ENCODE peak calls at places on chromosomes 2 and 18, in four cellular contexts. One of them, this sample, is unnamed.

GRCh38 chr2:138373993-138374408 is 127.6 kb upstream of the SPOPL start:
- DNase-seq in CD8-positive, alpha-beta T cell: no peak
- DNase-seq in left lung: no peak
- DNase-seq in heart left ventricle: no peak
- DNase-seq in this sample: no peak

GRCh38 chr2:218924757-218925156 is 34.7 kb upstream of the CDK5R2 start:
- DNase-seq in CD8-positive, alpha-beta T cell: no peak
- DNase-seq in left lung: no peak
- DNase-seq in heart left ventricle: no peak
- DNase-seq in this sample: no peak

GRCh38 chr2:130288467-130289403 is 54.0 kb upstream of the IMP4 start:
- DNase-seq in CD8-positive, alpha-beta T cell: no peak
- DNase-seq in left lung: no peak
- DNase-seq in heart left ventricle: no peak
- DNase-seq in this sample: no peak

GRCh38 chr2:236618370-236618769 is 48.7 kb downstream of the ACKR3 start:
- DNase-seq in CD8-positive, alpha-beta T cell: no peak
- DNase-seq in left lung: no peak
- DNase-seq in heart left ventricle: no peak
- DNase-seq in this sample: no peak

GRCh38 chr2:129642526-129643043 is 336.9 kb upstream of the RAB6C start:
- DNase-seq in CD8-positive, alpha-beta T cell: no peak
- DNase-seq in left lung: no peak
- DNase-seq in heart left ventricle: no peak
- DNase-seq in this sample: no peak

GRCh38 chr18:74290831-74291770 is 662 bp downstream of the CYB5A start:
- DNase-seq in CD8-positive, alpha-beta T cell: peak; percentile 34
- DNase-seq in left lung: no peak
- DNase-seq in heart left ventricle: peak; percentile 40
- DNase-seq in this sample: no peak

GRCh38 chr18:43322133-43322532 is 44.8 kb upstream of the SYT4 start:
- DNase-seq in CD8-positive, alpha-beta T cell: no peak
- DNase-seq in left lung: no peak
- DNase-seq in heart left ventricle: no peak
- DNase-seq in this sample: no peak

GRCh38 chr2:50746526-50746925 is 285.4 kb downstream of the NRXN1 start:
- DNase-seq in CD8-positive, alpha-beta T cell: no peak
- DNase-seq in left lung: no peak
- DNase-seq in heart left ventricle: no peak
- DNase-seq in this sample: no peak

GRCh38 chr2:174797792-174798276 is 33.6 kb upstream of the CHRNA1 start:
- DNase-seq in CD8-positive, alpha-beta T cell: no peak
- DNase-seq in left lung: no peak
- DNase-seq in heart left ventricle: no peak
- DNase-seq in this sample: no peak

GRCh38 chr2:221097568-221097915 is 474.6 kb downstream of the EPHA4 start:
- DNase-seq in CD8-positive, alpha-beta T cell: no peak
- DNase-seq in left lung: no peak
- DNase-seq in heart left ventricle: no peak
- DNase-seq in this sample: no peak

GRCh38 chr2:38174646-38175096 is 98.7 kb upstream of the CYP1B1 start:
- DNase-seq in CD8-positive, alpha-beta T cell: no peak
- DNase-seq in left lung: no peak
- DNase-seq in heart left ventricle: no peak
- DNase-seq in this sample: no peak

GRCh38 chr2:109256921-109257320 is 127.9 kb downstream of the SH3RF3 start:
- DNase-seq in CD8-positive, alpha-beta T cell: no peak
- DNase-seq in left lung: no peak
- DNase-seq in heart left ventricle: no peak
- DNase-seq in this sample: no peak

GRCh38 chr2:74011246-74011645 is 26.5 kb downstream of the TET3 start:
- DNase-seq in CD8-positive, alpha-beta T cell: no peak
- DNase-seq in left lung: no peak
- DNase-seq in heart left ventricle: no peak
- DNase-seq in this sample: no peak

GRCh38 chr2:212330263-212330662 is 208.3 kb downstream of the ERBB4 start:
- DNase-seq in CD8-positive, alpha-beta T cell: no peak
- DNase-seq in left lung: peak; percentile 32
- DNase-seq in heart left ventricle: peak; percentile 25
- DNase-seq in this sample: no peak

GRCh38 chr18:76453057-76453561 is 41.9 kb downstream of the ZNF516 start:
- DNase-seq in CD8-positive, alpha-beta T cell: no peak
- DNase-seq in left lung: no peak
- DNase-seq in heart left ventricle: peak; percentile 1
- DNase-seq in this sample: no peak

GRCh38 chr18:5159080-5159479 is 38.0 kb downstream of the AKAIN1 start:
- DNase-seq in CD8-positive, alpha-beta T cell: peak; percentile 39
- DNase-seq in left lung: no peak
- DNase-seq in heart left ventricle: no peak
- DNase-seq in this sample: no peak

GRCh38 chr2:161913865-161914264 is 160.2 kb downstream of the DPP4 start:
- DNase-seq in CD8-positive, alpha-beta T cell: no peak
- DNase-seq in left lung: no peak
- DNase-seq in heart left ventricle: no peak
- DNase-seq in this sample: no peak

GRCh38 chr2:130836501-130837174 is at the start of gene ARHGEF4:
- DNase-seq in CD8-positive, alpha-beta T cell: no peak
- DNase-seq in left lung: peak; percentile 47
- DNase-seq in heart left ventricle: no peak
- DNase-seq in this sample: no peak

GRCh38 chr2:8538531-8538930 is 143.3 kb upstream of the ID2 start:
- DNase-seq in CD8-positive, alpha-beta T cell: no peak
- DNase-seq in left lung: no peak
- DNase-seq in heart left ventricle: no peak
- DNase-seq in this sample: no peak

GRCh38 chr18:12391487-12392136 is 14.6 kb upstream of the AFG3L2 start:
- DNase-seq in CD8-positive, alpha-beta T cell: peak; percentile 58
- DNase-seq in left lung: no peak
- DNase-seq in heart left ventricle: peak; percentile 54
- DNase-seq in this sample: no peak

GRCh38 chr18:49041677-49042570 is 91.2 kb upstream of the SMAD7 start:
- DNase-seq in CD8-positive, alpha-beta T cell: peak; percentile 49
- DNase-seq in left lung: no peak
- DNase-seq in heart left ventricle: peak; percentile 50
- DNase-seq in this sample: no peak

GRCh38 chr2:4533806-4534205 is 830.4 kb downstream of the DCDC2C start:
- DNase-seq in CD8-positive, alpha-beta T cell: no peak
- DNase-seq in left lung: no peak
- DNase-seq in heart left ventricle: no peak
- DNase-seq in this sample: no peak

GRCh38 chr2:238974510-238975166 is 126.8 kb downstream of the TWIST2 start:
- DNase-seq in CD8-positive, alpha-beta T cell: no peak
- DNase-seq in left lung: no peak
- DNase-seq in heart left ventricle: no peak
- DNase-seq in this sample: no peak

GRCh38 chr2:129712586-129712985 is 266.9 kb upstream of the RAB6C start:
- DNase-seq in CD8-positive, alpha-beta T cell: no peak
- DNase-seq in left lung: no peak
- DNase-seq in heart left ventricle: no peak
- DNase-seq in this sample: no peak

GRCh38 chr2:228735697-228736096 is 535.4 kb downstream of the PID1 start:
- DNase-seq in CD8-positive, alpha-beta T cell: no peak
- DNase-seq in left lung: no peak
- DNase-seq in heart left ventricle: no peak
- DNase-seq in this sample: no peak

DNA sequence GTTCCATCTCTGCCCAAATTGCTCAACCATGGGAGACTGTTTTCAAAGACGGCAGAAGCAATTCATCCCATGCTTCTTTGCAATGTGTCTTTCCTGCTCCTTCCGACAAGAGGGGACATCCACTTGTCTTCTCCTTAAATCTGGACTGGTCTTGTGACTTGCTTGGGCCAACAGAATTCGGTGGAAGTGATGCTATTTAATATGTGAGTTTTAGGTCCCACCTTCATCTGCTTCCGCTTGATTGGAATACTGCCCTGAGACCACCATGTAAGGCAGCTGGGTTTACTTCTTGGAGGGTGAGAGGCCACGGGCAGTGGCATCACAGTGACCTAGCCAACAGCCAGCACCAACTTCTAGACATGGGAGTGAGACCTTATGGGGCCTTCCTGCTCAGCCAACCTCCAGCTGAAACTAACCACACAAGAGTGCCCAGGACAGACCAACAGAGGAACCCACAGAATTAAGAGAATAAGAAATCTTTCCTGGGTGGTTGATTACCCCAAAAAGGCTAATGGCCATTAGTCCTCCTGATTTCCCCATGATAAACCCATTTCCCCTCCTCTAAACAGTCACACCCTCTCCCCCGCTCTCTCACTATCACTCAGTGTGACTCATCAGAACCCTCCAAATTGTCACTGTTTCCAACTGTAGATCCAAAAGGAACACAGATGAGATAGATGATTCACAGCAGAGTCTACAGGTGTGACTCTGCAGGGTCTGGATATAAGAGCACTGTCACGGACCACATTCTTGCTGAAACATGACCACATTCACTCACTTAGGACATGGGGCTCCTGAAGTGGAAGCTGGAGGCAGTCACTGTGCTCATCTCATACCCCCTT is 16.2 kb upstream of the RHOB start:
- DNase-seq in CD8-positive, alpha-beta T cell: no peak
- DNase-seq in left lung: no peak
- DNase-seq in heart left ventricle: no peak
- DNase-seq in this sample: no peak
- H3K4me1 ChIP-seq in CD8-positive, alpha-beta T cell: no peaks in the 10 kb centered on the region
- H3K4me1 ChIP-seq in left lung: peaks cover 25% of the 10 kb centered on the region
- H3K4me1 ChIP-seq in heart left ventricle: no peaks in the 10 kb centered on the region
- H3K4me1 ChIP-seq in this sample: no peaks in the 10 kb centered on the region

DNA sequence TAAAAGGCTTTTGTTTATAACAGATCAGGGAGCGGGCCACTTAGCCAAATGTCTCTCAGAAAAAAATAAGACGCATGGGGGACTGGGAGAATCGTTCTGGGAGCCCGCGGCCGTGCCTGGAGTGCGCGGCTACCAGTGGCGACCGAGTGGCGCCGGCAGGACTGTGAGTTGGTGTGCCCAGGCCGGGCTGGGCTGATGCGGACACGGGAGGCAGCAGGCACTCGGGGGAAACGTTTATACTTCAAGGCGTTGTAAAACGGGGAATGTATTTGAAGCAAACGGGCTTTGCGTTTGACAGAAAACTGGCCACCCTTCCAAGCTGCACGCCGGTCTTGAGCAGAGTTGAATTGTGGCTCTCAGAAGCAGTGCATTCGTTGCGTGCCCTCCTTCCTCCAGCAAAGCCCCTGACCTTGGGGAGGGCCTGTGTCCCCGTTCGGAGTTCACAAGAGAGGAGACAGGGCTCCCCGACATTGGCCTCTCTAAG is 4.6 kb upstream of the HOXD10 start:
- DNase-seq in CD8-positive, alpha-beta T cell: no peak
- DNase-seq in left lung: no peak
- DNase-seq in heart left ventricle: no peak
- DNase-seq in this sample: no peak
- H3K4me1 ChIP-seq in CD8-positive, alpha-beta T cell: peaks cover 3% of the 10 kb centered on the region
- H3K4me1 ChIP-seq in left lung: peaks cover 4% of the 10 kb centered on the region
- H3K4me1 ChIP-seq in heart left ventricle: peaks cover 30% of the 10 kb centered on the region
- H3K4me1 ChIP-seq in this sample: peaks cover 8% of the 10 kb centered on the region

DNA sequence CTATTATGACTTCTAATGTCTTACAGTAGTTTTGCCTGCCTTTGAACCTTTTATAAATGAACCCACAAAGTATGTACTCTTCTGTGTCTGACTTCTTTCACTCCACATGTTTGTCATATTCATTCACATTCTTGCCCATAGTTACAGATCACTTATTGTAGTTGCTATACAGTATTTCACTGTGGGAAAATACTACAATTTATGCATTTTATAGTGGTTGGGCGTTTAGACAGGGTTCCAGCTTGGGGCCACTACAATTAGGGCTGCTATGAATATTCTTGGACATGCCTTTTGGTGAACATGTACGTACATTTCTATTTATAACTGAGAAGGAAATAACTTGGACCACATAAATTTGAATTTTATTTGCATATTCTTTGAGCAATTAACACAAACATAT is 15.5 kb upstream of the PMAIP1 start:
- DNase-seq in CD8-positive, alpha-beta T cell: no peak
- DNase-seq in left lung: no peak
- DNase-seq in heart left ventricle: no peak
- DNase-seq in this sample: no peak
- H3K4me1 ChIP-seq in CD8-positive, alpha-beta T cell: peaks cover 11% of the 10 kb centered on the region
- H3K4me1 ChIP-seq in left lung: peaks cover 27% of the 10 kb centered on the region
- H3K4me1 ChIP-seq in heart left ventricle: peaks cover 14% of the 10 kb centered on the region
- H3K4me1 ChIP-seq in this sample: no peaks in the 10 kb centered on the region

GRCh38 chr2:143078106-143078505 is 51.1 kb upstream of the ARHGAP15 start:
- DNase-seq in CD8-positive, alpha-beta T cell: no peak
- DNase-seq in left lung: no peak
- DNase-seq in heart left ventricle: no peak
- DNase-seq in this sample: no peak
- H3K4me1 ChIP-seq in CD8-positive, alpha-beta T cell: no peaks in the 10 kb centered on the region
- H3K4me1 ChIP-seq in left lung: peaks cover 4% of the 10 kb centered on the region
- H3K4me1 ChIP-seq in heart left ventricle: no peaks in the 10 kb centered on the region
- H3K4me1 ChIP-seq in this sample: no peaks in the 10 kb centered on the region

DNA sequence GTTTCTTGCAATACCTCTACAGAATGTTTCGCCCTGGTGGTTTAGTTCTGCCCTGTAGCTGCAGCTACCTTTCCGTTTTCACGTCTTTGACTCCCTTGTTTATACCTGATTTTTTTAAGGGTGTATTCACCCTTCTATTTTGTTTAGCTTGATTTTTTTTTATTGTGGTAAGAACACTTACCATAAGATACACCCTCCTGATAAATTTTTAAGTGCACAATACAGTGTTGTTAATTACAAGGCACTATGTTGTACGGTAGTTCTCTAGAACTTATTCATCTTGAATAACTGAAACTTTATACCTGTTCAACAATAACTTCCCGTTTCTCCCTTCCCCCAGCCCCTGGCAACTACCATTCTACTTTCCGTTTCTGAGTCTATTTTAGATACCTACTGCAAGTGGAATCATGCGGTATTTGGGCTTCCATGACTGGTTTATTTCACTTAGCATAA is 48.9 kb upstream of the NABP1 start:
- DNase-seq in CD8-positive, alpha-beta T cell: no peak
- DNase-seq in left lung: no peak
- DNase-seq in heart left ventricle: no peak
- DNase-seq in this sample: no peak
- H3K4me1 ChIP-seq in CD8-positive, alpha-beta T cell: peaks cover 9% of the 10 kb centered on the region
- H3K4me1 ChIP-seq in left lung: peaks cover 25% of the 10 kb centered on the region
- H3K4me1 ChIP-seq in heart left ventricle: no peaks in the 10 kb centered on the region
- H3K4me1 ChIP-seq in this sample: peaks cover 6% of the 10 kb centered on the region

DNA sequence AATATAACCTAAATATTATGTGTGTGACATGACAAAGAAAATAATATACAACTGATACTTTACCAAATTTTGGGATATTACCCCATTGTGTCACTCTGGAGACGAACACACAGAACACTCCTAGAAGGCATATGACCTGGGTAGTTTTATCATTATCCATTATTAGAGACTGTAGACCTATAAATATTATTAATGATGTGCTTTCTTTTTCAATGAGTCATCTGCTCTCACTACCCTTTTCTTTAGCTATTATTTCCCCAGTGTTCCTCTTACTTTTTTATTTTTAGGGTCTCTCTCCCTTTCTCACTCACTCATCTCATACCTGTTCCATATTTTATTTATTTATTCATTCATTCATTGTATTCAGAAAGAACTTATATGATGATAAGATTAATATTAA is 143.3 kb upstream of the ITGA4 start:
- DNase-seq in CD8-positive, alpha-beta T cell: no peak
- DNase-seq in left lung: no peak
- DNase-seq in heart left ventricle: no peak
- DNase-seq in this sample: no peak
- H3K4me1 ChIP-seq in CD8-positive, alpha-beta T cell: peaks cover 57% of the 10 kb centered on the region
- H3K4me1 ChIP-seq in left lung: peaks cover 28% of the 10 kb centered on the region
- H3K4me1 ChIP-seq in heart left ventricle: peaks cover 6% of the 10 kb centered on the region
- H3K4me1 ChIP-seq in this sample: peaks cover 7% of the 10 kb centered on the region

This sample was measured in effector memory CD4-positive, alpha-beta T cell.